ENCODE peak calls at places on chromosomes 12 and 14, in five cellular contexts. T is GM12878, G is HCT116, N is A549, Z is HepG2. O is an unnamed sample.

GRCh38 chr14:23481362-23481970 is 12.0 kb downstream of the NGDN start:
- DNase-seq in T (no peak), G (no peak), N (no peak), Z (no peak), O (peak)

GRCh38 chr14:98189077-98189476 is 1082.9 kb downstream of the BCL11B start:
- DNase-seq in Z (no peak), G (no peak), T (no peak), N (no peak), O (no peak)

GRCh38 chr12:6326316-6326959 is 15.4 kb downstream of the TNFRSF1A start:
- DNase-seq in G (no peak), N (peak), Z (peak), T (no peak), O (peak)

GRCh38 chr14:45946251-45946650 is 693.2 kb upstream of the MIS18BP1 start:
- DNase-seq in N (no peak), Z (no peak), T (no peak), G (no peak), O (no peak)

GRCh38 chr12:128365831-128366231 is 98.9 kb downstream of the TMEM132C start:
- DNase-seq in T (no peak), G (no peak), N (no peak), Z (no peak), O (peak)

GRCh38 chr12:25797335-25797863 is 161.1 kb upstream of the RASSF8 start:
- DNase-seq in G (no peak), T (no peak), N (no peak), Z (no peak), O (no peak)

GRCh38 chr12:121810833-121811433 is 7.1 kb downstream of the SETD1B start:
- DNase-seq in N (no peak), T (no peak), Z (no peak), G (no peak), O (peak)

GRCh38 chr14:63896278-63896720 is 43.5 kb downstream of the SYNE2 start:
- DNase-seq in G (peak), Z (peak), T (no peak), N (peak), O (no peak)

GRCh38 chr12:16221776-16222175 is 55.7 kb downstream of the SLC15A5 start:
- DNase-seq in T (no peak), N (no peak), Z (no peak), G (no peak), O (no peak)

GRCh38 chr14:61153436-61153835 is 127.7 kb downstream of the TMEM30B start:
- DNase-seq in N (no peak), Z (peak), T (no peak), G (no peak), O (no peak)

GRCh38 chr14:61444215-61444768 is 122.9 kb downstream of the PRKCH start:
- DNase-seq in G (no peak), N (no peak), T (no peak), Z (no peak), O (peak)

GRCh38 chr14:65824285-65824977 is 411.9 kb downstream of the FUT8 start:
- DNase-seq in N (peak), Z (peak), T (peak), G (peak), O (peak)

GRCh38 chr12:90233168-90234100 is 524.8 kb upstream of the ATP2B1 start:
- DNase-seq in Z (no peak), N (no peak), G (no peak), T (no peak), O (no peak)

GRCh38 chr12:29899212-29899931 is 115.6 kb upstream of the TMTC1 start:
- DNase-seq in N (no peak), Z (no peak), G (no peak), T (no peak), O (no peak)

GRCh38 chr14:44612002-44612401 is 104.9 kb upstream of the FSCB start:
- DNase-seq in N (no peak), T (no peak), G (no peak), Z (no peak), O (no peak)

GRCh38 chr12:64824500-64825142 is at the start of gene TBC1D30:
- DNase-seq in T (no peak), N (no peak), G (no peak), Z (no peak), O (peak)

GRCh38 chr12:124416516-124417395 is 121.9 kb downstream of the RFLNA start:
- DNase-seq in G (no peak), Z (no peak), T (no peak), N (no peak), O (no peak)

GRCh38 chr12:49491823-49492222 is 47.0 kb upstream of the KCNH3 start:
- DNase-seq in N (no peak), T (no peak), G (no peak), Z (no peak), O (no peak)

GRCh38 chr12:49487605-49488004 is 51.2 kb upstream of the KCNH3 start:
- DNase-seq in Z (no peak), T (peak), G (no peak), N (no peak), O (no peak)

GRCh38 chr12:49489154-49489553 is 49.7 kb upstream of the KCNH3 start:
- DNase-seq in G (no peak), N (no peak), T (no peak), Z (no peak), O (no peak)

GRCh38 chr12:49489720-49490119 is 49.1 kb upstream of the KCNH3 start:
- DNase-seq in T (no peak), Z (no peak), N (no peak), G (peak), O (no peak)
- TF ChIP-seq MAX in T (no peak), Z (no peak), N (no peak), G (no peak), O (no peak)

GRCh38 chr14:50362791-50363733 is 33.6 kb downstream of the CDKL1 start:
- DNase-seq in T (no peak), N (no peak), Z (no peak), G (no peak), O (no peak)

GRCh38 chr14:50366115-50366514 is 30.6 kb downstream of the CDKL1 start:
- DNase-seq in Z (no peak), G (no peak), T (no peak), N (no peak), O (no peak)

GRCh38 chr14:50364792-50365191 is 31.9 kb downstream of the CDKL1 start:
- DNase-seq in T (no peak), Z (no peak), G (peak), N (no peak), O (no peak)

GRCh38 chr14:50366589-50366988 is 30.1 kb downstream of the CDKL1 start:
- DNase-seq in G (no peak), N (no peak), Z (no peak), T (no peak), O (no peak)

DNA sequence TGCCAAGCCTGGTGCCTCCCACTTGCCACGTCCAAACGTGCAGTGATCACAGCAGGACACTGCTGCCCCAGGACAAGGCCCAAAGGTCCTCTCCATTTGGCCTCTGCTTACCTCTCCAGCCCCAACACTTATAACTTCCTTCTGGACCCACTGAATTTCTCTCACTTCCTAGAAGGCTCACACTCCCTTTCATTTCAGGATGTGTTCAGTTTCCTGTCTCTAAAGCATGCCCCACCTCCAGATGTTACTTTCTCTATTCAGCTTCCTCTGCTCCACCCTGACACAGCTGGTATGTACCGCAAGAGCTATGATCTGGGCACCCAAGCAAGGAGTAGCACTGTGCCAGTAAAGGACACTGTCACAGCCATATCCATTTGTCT is 33.0 kb downstream of the CDKL1 start:
- DNase-seq in G (no peak), T (peak), N (no peak), Z (no peak), O (peak)
- TF ChIP-seq POLR2A in G (no peak), T (peak), N (no peak), Z (no peak), O (no peak)

GRCh38 chr12:46004715-46005114 is 14.3 kb upstream of the SCAF11 start:
- DNase-seq in G (no peak), Z (no peak), N (no peak), T (no peak), O (no peak)

GRCh38 chr12:46005823-46006222 is 15.4 kb upstream of the SCAF11 start:
- DNase-seq in T (no peak), G (no peak), Z (no peak), N (no peak), O (peak)

DNA sequence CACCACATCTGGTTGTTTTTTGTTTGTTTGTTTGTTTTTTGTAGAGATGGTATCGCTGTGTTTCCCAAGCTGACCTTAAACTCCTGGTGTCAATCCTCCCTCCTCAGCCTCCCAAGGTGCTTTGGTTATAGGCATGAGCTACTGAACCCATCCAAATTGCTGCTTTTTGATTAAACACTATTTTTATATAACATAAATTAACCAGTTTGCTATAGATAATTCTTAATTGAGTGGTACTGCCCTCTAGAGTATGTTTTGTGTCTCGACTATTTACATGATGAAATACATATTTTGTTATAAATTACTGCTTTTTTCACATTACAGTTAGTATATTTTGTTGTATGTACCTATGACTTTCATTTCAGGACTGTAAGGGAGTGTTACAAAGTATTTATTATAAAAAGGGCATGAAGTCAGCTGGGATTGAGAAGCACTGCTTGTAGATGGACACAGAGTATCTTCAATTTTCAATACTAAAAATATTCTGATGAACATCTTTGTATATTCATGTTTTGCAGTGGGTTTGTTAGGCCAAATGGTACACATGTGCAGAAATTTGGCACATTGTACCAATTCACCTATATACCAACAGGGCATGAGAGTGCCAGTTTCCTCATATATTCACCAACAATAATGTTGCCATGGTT is 14.9 kb upstream of the SCAF11 start:
- DNase-seq in T (no peak), N (peak), G (no peak), Z (no peak), O (peak)
- TF ChIP-seq CTCF in T (no peak), N (peak), G (peak), Z (no peak), O (peak)

DNA sequence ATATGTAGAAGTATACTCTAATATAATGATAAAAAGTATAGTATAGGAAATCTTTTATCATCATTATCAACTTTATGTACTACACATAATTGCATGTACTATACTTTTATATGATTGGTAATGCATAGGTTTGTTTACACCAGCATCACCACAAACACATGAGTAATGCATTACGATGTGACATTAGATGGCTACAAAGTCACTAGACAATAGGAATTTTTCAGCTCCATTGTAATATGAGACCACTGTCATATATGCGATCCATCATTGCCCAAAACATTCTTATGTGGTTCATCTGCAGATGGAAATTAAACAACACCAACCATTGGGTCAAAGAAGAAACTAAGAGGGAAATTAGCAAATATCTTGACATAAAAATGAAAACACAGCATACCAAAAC is 4.4 kb downstream of the ADAM20 start:
- DNase-seq in T (no peak), Z (no peak), G (no peak), N (no peak), O (no peak)
- TF ChIP-seq MAX in T (no peak), Z (no peak), G (no peak), N (no peak), O (no peak)

DNA sequence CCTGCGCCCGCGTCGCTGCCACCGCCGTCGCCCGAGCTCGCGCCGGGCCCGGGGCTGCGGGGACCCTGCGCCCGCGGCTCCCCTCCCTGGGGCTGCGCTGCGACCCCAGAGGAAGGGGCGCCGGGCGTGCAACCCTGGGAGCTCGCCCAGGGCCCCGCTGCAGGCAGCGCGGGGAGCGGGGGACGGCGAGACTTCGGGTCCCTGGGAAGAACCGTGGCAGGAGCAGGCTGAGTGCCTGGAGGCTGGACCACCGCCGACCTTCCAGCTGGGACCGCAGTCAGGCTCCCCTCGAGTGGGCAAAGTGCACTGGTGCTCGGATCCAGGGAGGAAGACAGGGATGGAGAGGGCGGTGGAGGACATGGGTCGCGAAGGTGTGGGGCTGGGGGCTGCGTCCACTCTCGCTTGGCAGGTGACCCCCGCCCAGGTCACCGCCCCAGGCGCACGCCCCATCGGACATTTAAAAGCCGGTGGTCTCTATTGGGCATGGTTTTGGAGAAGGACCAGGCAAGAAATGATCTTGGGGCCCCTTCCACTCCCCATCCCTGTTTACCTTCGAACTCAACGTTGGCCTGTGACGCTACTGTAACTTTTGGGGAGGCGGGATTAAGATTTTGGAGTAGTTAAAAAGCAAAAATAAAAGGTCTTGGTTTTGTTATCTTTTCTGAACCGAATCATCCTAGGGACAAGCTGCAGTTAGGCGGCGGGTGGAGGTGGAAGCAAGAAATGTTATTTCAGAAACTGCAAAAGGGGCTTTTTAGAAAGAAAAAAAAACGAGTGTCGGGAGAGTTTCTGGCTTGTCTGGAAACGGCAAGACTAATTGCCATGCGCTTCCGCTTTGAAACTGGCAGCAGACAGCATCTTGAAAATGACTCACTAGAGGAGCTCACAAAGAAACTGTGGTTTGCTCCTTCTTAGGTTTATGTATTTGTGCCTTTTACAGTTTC is 998 bp downstream of the ELK3 start:
- DNase-seq in G (peak), Z (no peak), T (peak), N (peak), O (peak)
- TF ChIP-seq POLR2A in G (no peak), Z (no peak), T (peak), N (no peak), O (no peak)

DNA sequence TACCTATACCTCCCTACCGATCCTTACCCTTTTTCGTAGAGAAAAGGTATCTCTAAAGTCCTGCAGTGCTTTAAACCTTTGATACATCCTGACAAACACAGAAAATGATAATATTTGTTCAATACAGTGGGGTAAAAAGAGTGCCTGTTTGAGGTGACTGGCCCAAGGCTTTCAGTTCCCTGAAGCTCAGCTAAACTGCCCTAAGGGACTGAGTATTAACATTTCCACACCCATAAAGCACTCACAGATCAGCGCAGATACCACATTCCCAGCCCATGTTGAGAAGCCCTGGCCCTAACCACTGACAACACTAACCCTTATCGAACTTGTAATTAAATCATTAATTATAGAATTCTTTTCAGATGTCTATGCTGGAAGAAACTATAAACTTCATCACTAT is 108.7 kb downstream of the DIP2B start:
- DNase-seq in T (no peak), G (no peak), N (no peak), Z (no peak), O (no peak)
- TF ChIP-seq CTCF in T (no peak), G (no peak), N (no peak), Z (no peak), O (no peak)

GRCh38 chr14:89360277-89360676 is 56.8 kb downstream of the FOXN3 start:
- DNase-seq in Z (no peak), N (no peak), T (no peak), G (no peak), O (no peak)

GRCh38 chr14:89356927-89357326 is 60.1 kb downstream of the FOXN3 start:
- DNase-seq in N (no peak), G (no peak), T (no peak), Z (no peak), O (no peak)

GRCh38 chr14:89356496-89356895 is 60.5 kb downstream of the FOXN3 start:
- DNase-seq in Z (no peak), N (no peak), T (no peak), G (no peak), O (no peak)

GRCh38 chr14:89357655-89358297 is 59.3 kb downstream of the FOXN3 start:
- DNase-seq in N (no peak), T (no peak), G (no peak), Z (no peak), O (peak)

GRCh38 chr14:89359477-89360222 is 57.4 kb downstream of the FOXN3 start:
- DNase-seq in Z (no peak), T (no peak), N (no peak), G (no peak), O (no peak)
- TF ChIP-seq MAX in Z (no peak), T (no peak), N (no peak), G (no peak), O (no peak)